ENCODE peak calls at places on chromosome 21, in eight cellular contexts. One of them, this sample, is unnamed.

GRCh38 chr21:34836103-34836932 is 167.5 kb downstream of the CLIC6 start:
- DNase-seq in prostate gland: no peak
- DNase-seq in fibroblast of pulmonary artery: peak; percentile 99
- DNase-seq in fibroblast of lung: peak; percentile 100
- DNase-seq in stomach: peak; percentile 71
- DNase-seq in psoas muscle: peak; percentile 85
- DNase-seq in fibroblast of the aortic adventitia: peak; percentile 99
- DNase-seq in CD8-positive, alpha-beta T cell: no peak
- DNase-seq in this sample: peak; percentile 98

GRCh38 chr21:45152265-45152746 is 77.9 kb downstream of the ADARB1 start:
- DNase-seq in prostate gland: no peak
- DNase-seq in fibroblast of lung: no peak
- DNase-seq in stomach: peak; percentile 31
- DNase-seq in psoas muscle: no peak
- DNase-seq in CD8-positive, alpha-beta T cell: peak; percentile 47
- DNase-seq in fibroblast of the aortic adventitia: no peak
- DNase-seq in fibroblast of pulmonary artery: no peak
- DNase-seq in this sample: no peak

GRCh38 chr21:19340303-19340702 is 936.7 kb upstream of the TMPRSS15 start:
- DNase-seq in fibroblast of lung: no peak
- DNase-seq in CD8-positive, alpha-beta T cell: no peak
- DNase-seq in prostate gland: no peak
- DNase-seq in fibroblast of pulmonary artery: no peak
- DNase-seq in fibroblast of the aortic adventitia: no peak
- DNase-seq in stomach: no peak
- DNase-seq in psoas muscle: no peak
- DNase-seq in this sample: no peak

GRCh38 chr21:41927727-41928409 is 25.9 kb downstream of the C2CD2 start:
- DNase-seq in psoas muscle: no peak
- DNase-seq in fibroblast of lung: no peak
- DNase-seq in stomach: no peak
- DNase-seq in fibroblast of pulmonary artery: no peak
- DNase-seq in CD8-positive, alpha-beta T cell: no peak
- DNase-seq in fibroblast of the aortic adventitia: no peak
- DNase-seq in prostate gland: no peak
- DNase-seq in this sample: no peak

GRCh38 chr21:19995253-19995652 is 1003.0 kb upstream of the NCAM2 start:
- DNase-seq in psoas muscle: no peak
- DNase-seq in fibroblast of pulmonary artery: no peak
- DNase-seq in CD8-positive, alpha-beta T cell: no peak
- DNase-seq in fibroblast of the aortic adventitia: no peak
- DNase-seq in prostate gland: no peak
- DNase-seq in fibroblast of lung: no peak
- DNase-seq in stomach: no peak
- DNase-seq in this sample: no peak

GRCh38 chr21:32753818-32754610 is 17.5 kb downstream of the PAXBP1 start:
- DNase-seq in psoas muscle: no peak
- DNase-seq in prostate gland: no peak
- DNase-seq in CD8-positive, alpha-beta T cell: no peak
- DNase-seq in stomach: no peak
- DNase-seq in fibroblast of pulmonary artery: no peak
- DNase-seq in fibroblast of the aortic adventitia: no peak
- DNase-seq in fibroblast of lung: no peak
- DNase-seq in this sample: no peak

GRCh38 chr21:23936224-23936623 is 1671.1 kb downstream of the MRPL39 start:
- DNase-seq in psoas muscle: no peak
- DNase-seq in prostate gland: no peak
- DNase-seq in fibroblast of the aortic adventitia: peak; percentile 25
- DNase-seq in fibroblast of lung: peak; percentile 50
- DNase-seq in CD8-positive, alpha-beta T cell: no peak
- DNase-seq in stomach: no peak
- DNase-seq in fibroblast of pulmonary artery: peak; percentile 33
- DNase-seq in this sample: peak; percentile 44

GRCh38 chr21:44943686-44944550 is 4.1 kb downstream of the SLX9 start:
- DNase-seq in psoas muscle: peak; percentile 42
- DNase-seq in stomach: no peak
- DNase-seq in CD8-positive, alpha-beta T cell: no peak
- DNase-seq in prostate gland: no peak
- DNase-seq in fibroblast of lung: no peak
- DNase-seq in fibroblast of the aortic adventitia: no peak
- DNase-seq in fibroblast of pulmonary artery: no peak
- DNase-seq in this sample: no peak

GRCh38 chr21:42469272-42469671 is 26.8 kb downstream of the RSPH1 start:
- DNase-seq in prostate gland: no peak
- DNase-seq in CD8-positive, alpha-beta T cell: no peak
- DNase-seq in fibroblast of pulmonary artery: no peak
- DNase-seq in psoas muscle: no peak
- DNase-seq in stomach: no peak
- DNase-seq in fibroblast of the aortic adventitia: no peak
- DNase-seq in fibroblast of lung: no peak
- DNase-seq in this sample: no peak

GRCh38 chr21:45612096-45613019 is 31.2 kb upstream of the PCBP3 start:
- DNase-seq in fibroblast of lung: peak; percentile 89
- DNase-seq in fibroblast of the aortic adventitia: peak; percentile 50
- DNase-seq in psoas muscle: no peak
- DNase-seq in stomach: no peak
- DNase-seq in prostate gland: no peak
- DNase-seq in fibroblast of pulmonary artery: peak; percentile 82
- DNase-seq in CD8-positive, alpha-beta T cell: no peak
- DNase-seq in this sample: peak; percentile 88

GRCh38 chr21:44911066-44911383 is 9.7 kb downstream of the ITGB2 start:
- DNase-seq in psoas muscle: no peak
- DNase-seq in stomach: no peak
- DNase-seq in fibroblast of pulmonary artery: no peak
- DNase-seq in prostate gland: no peak
- DNase-seq in CD8-positive, alpha-beta T cell: no peak
- DNase-seq in fibroblast of lung: no peak
- DNase-seq in fibroblast of the aortic adventitia: no peak
- DNase-seq in this sample: no peak

GRCh38 chr21:37225440-37225839 is 41.7 kb downstream of the VPS26C start:
- DNase-seq in CD8-positive, alpha-beta T cell: peak; percentile 13
- DNase-seq in stomach: no peak
- DNase-seq in prostate gland: no peak
- DNase-seq in fibroblast of pulmonary artery: no peak
- DNase-seq in fibroblast of lung: no peak
- DNase-seq in fibroblast of the aortic adventitia: no peak
- DNase-seq in psoas muscle: no peak
- DNase-seq in this sample: no peak

GRCh38 chr21:25313891-25314646 is 293.2 kb downstream of the MRPL39 start:
- DNase-seq in fibroblast of lung: peak; percentile 70
- DNase-seq in fibroblast of pulmonary artery: peak; percentile 67
- DNase-seq in psoas muscle: no peak
- DNase-seq in stomach: no peak
- DNase-seq in CD8-positive, alpha-beta T cell: no peak
- DNase-seq in fibroblast of the aortic adventitia: peak; percentile 67
- DNase-seq in prostate gland: no peak
- DNase-seq in this sample: peak; percentile 51

GRCh38 chr21:46294647-46295176 is 8.6 kb downstream of the YBEY start:
- DNase-seq in fibroblast of the aortic adventitia: peak; percentile 52
- DNase-seq in CD8-positive, alpha-beta T cell: no peak
- DNase-seq in prostate gland: no peak
- DNase-seq in stomach: no peak
- DNase-seq in psoas muscle: no peak
- DNase-seq in fibroblast of lung: peak; percentile 37
- DNase-seq in fibroblast of pulmonary artery: peak; percentile 55
- DNase-seq in this sample: peak; percentile 47

GRCh38 chr21:41846536-41846935 is 32.6 kb downstream of the PRDM15 start:
- DNase-seq in fibroblast of the aortic adventitia: no peak
- DNase-seq in fibroblast of lung: no peak
- DNase-seq in stomach: no peak
- DNase-seq in prostate gland: no peak
- DNase-seq in CD8-positive, alpha-beta T cell: no peak
- DNase-seq in fibroblast of pulmonary artery: no peak
- DNase-seq in psoas muscle: no peak
- DNase-seq in this sample: no peak

GRCh38 chr21:41564871-41565281 is 56.9 kb upstream of the TMPRSS2 start:
- DNase-seq in psoas muscle: no peak
- DNase-seq in CD8-positive, alpha-beta T cell: no peak
- DNase-seq in fibroblast of the aortic adventitia: peak; percentile 4
- DNase-seq in stomach: peak; percentile 58
- DNase-seq in fibroblast of lung: no peak
- DNase-seq in fibroblast of pulmonary artery: peak; percentile 76
- DNase-seq in prostate gland: no peak
- DNase-seq in this sample: peak; percentile 86

GRCh38 chr21:44199448-44199847 is 41.3 kb downstream of the ICOSLG start:
- DNase-seq in fibroblast of lung: no peak
- DNase-seq in prostate gland: no peak
- DNase-seq in stomach: peak; percentile 28
- DNase-seq in fibroblast of pulmonary artery: no peak
- DNase-seq in CD8-positive, alpha-beta T cell: no peak
- DNase-seq in psoas muscle: no peak
- DNase-seq in fibroblast of the aortic adventitia: no peak
- DNase-seq in this sample: no peak

GRCh38 chr21:46188226-46189212 is 4.3 kb upstream of the SPATC1L start:
- DNase-seq in fibroblast of lung: peak; percentile 44
- DNase-seq in fibroblast of pulmonary artery: peak; percentile 85
- DNase-seq in fibroblast of the aortic adventitia: peak; percentile 45
- DNase-seq in psoas muscle: peak; percentile 76
- DNase-seq in prostate gland: peak; percentile 82
- DNase-seq in stomach: no peak
- DNase-seq in CD8-positive, alpha-beta T cell: no peak
- DNase-seq in this sample: peak; percentile 85

GRCh38 chr21:44666401-44667320 is at the start of gene KRTAP12-2:
- DNase-seq in stomach: no peak
- DNase-seq in psoas muscle: no peak
- DNase-seq in prostate gland: no peak
- DNase-seq in CD8-positive, alpha-beta T cell: no peak
- DNase-seq in fibroblast of pulmonary artery: no peak
- DNase-seq in fibroblast of lung: no peak
- DNase-seq in fibroblast of the aortic adventitia: no peak
- DNase-seq in this sample: no peak

GRCh38 chr21:33492571-33492970 is 1.1 kb upstream of the DNAJC28 start:
- DNase-seq in fibroblast of lung: peak; percentile 76
- DNase-seq in psoas muscle: no peak
- DNase-seq in prostate gland: no peak
- DNase-seq in fibroblast of the aortic adventitia: peak; percentile 60
- DNase-seq in stomach: no peak
- DNase-seq in CD8-positive, alpha-beta T cell: no peak
- DNase-seq in fibroblast of pulmonary artery: peak; percentile 89
- DNase-seq in this sample: peak; percentile 84

GRCh38 chr21:42980312-42980958 is 6.1 kb downstream of the PKNOX1 start:
- DNase-seq in fibroblast of the aortic adventitia: no peak
- DNase-seq in CD8-positive, alpha-beta T cell: no peak
- DNase-seq in psoas muscle: no peak
- DNase-seq in fibroblast of pulmonary artery: no peak
- DNase-seq in fibroblast of lung: no peak
- DNase-seq in stomach: no peak
- DNase-seq in prostate gland: no peak
- DNase-seq in this sample: no peak

DNA sequence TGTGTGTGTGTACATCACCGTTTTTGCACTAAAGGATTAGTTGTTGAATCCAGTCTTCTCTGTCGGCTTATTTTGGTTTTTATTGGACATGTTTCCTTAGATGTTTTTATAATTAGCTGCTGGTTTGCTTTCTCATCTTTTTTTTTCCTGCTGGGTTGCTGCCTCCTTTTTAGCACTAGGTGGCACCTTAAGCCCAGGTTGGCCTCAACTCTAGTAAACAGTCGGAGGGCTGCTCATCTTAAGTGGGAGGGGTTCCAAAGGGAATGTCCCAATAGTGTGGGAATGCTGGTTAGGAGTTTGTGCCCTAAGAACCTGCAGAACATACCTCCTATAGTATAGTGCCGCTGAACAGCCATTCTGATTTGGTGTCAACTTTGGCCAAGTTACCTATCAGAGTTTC is 570.1 kb upstream of the CXADR start:
- DNase-seq in prostate gland: no peak
- DNase-seq in CD8-positive, alpha-beta T cell: no peak
- DNase-seq in fibroblast of pulmonary artery: peak; percentile 24
- DNase-seq in fibroblast of lung: peak; percentile 37
- DNase-seq in psoas muscle: no peak
- DNase-seq in fibroblast of the aortic adventitia: peak; percentile 15
- DNase-seq in stomach: no peak
- DNase-seq in this sample: peak; percentile 27
- TF ChIP-seq CTCF in prostate gland: peak; percentile 40
- TF ChIP-seq CTCF in CD8-positive, alpha-beta T cell: no peak
- TF ChIP-seq CTCF in fibroblast of pulmonary artery: peak; percentile 30
- TF ChIP-seq CTCF in fibroblast of lung: peak; percentile 30
- TF ChIP-seq CTCF in psoas muscle: no peak
- TF ChIP-seq CTCF in fibroblast of the aortic adventitia: peak; percentile 28
- TF ChIP-seq CTCF in stomach: no peak
- TF ChIP-seq CTCF in this sample: peak; percentile 36

DNA sequence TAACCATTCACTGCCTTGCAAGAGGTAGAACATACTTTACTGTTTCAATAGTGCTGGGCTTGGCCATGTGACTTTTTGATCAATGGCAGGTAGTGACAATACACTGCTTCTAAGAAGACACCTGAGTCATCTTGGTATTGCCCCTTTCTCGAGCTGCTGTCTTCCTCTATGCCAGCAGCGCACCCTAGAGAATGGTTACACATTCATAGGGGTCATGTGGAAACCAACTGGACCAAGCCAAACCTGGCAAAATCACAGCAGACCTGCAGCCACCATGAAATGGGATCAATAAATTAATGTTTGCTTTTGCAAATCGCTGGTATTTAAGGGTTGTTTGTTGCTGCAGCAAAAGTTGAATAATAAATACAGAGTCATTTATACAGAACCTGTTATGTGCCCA is 122.3 kb downstream of the GRIK1 start:
- DNase-seq in fibroblast of the aortic adventitia: no peak
- DNase-seq in fibroblast of pulmonary artery: no peak
- DNase-seq in fibroblast of lung: no peak
- DNase-seq in psoas muscle: no peak
- DNase-seq in stomach: no peak
- DNase-seq in prostate gland: no peak
- DNase-seq in CD8-positive, alpha-beta T cell: no peak
- DNase-seq in this sample: no peak
- TF ChIP-seq CTCF in fibroblast of the aortic adventitia: no peak
- TF ChIP-seq CTCF in fibroblast of pulmonary artery: no peak
- TF ChIP-seq CTCF in fibroblast of lung: no peak
- TF ChIP-seq CTCF in psoas muscle: no peak
- TF ChIP-seq CTCF in stomach: no peak
- TF ChIP-seq CTCF in prostate gland: no peak
- TF ChIP-seq CTCF in CD8-positive, alpha-beta T cell: no peak
- TF ChIP-seq CTCF in this sample: no peak

DNA sequence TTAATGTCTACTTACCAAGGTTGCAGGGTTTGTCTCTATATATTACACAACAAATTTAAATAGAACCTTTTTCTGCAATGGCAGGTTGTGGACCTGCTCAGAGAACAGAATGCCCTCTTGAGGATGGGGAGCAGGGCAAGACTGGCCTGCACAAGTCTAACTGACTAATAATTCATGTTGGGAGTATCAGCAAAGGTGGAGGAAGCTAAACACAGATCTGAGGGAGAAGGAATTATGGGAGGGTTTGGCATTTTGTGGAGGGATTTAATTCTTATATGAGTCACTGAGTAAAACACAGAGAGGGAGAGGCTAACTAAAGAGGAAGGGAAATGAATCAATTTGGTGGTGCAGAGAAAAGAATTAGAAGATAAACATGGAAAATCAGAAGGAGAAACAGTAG is 40.0 kb downstream of the CLDN17 start:
- DNase-seq in psoas muscle: no peak
- DNase-seq in fibroblast of pulmonary artery: no peak
- DNase-seq in fibroblast of the aortic adventitia: no peak
- DNase-seq in fibroblast of lung: no peak
- DNase-seq in CD8-positive, alpha-beta T cell: no peak
- DNase-seq in stomach: no peak
- DNase-seq in prostate gland: no peak
- DNase-seq in this sample: no peak
- TF ChIP-seq CTCF in psoas muscle: no peak
- TF ChIP-seq CTCF in fibroblast of pulmonary artery: no peak
- TF ChIP-seq CTCF in fibroblast of the aortic adventitia: no peak
- TF ChIP-seq CTCF in fibroblast of lung: no peak
- TF ChIP-seq CTCF in CD8-positive, alpha-beta T cell: no peak
- TF ChIP-seq CTCF in stomach: no peak
- TF ChIP-seq CTCF in prostate gland: no peak
- TF ChIP-seq CTCF in this sample: no peak

GRCh38 chr21:15254111-15254510 is 189.3 kb upstream of the NRIP1 start:
- DNase-seq in fibroblast of pulmonary artery: no peak
- DNase-seq in fibroblast of lung: no peak
- DNase-seq in fibroblast of the aortic adventitia: no peak
- DNase-seq in prostate gland: no peak
- DNase-seq in stomach: no peak
- DNase-seq in psoas muscle: no peak
- DNase-seq in CD8-positive, alpha-beta T cell: no peak
- DNase-seq in this sample: no peak
- TF ChIP-seq CTCF in fibroblast of pulmonary artery: no peak
- TF ChIP-seq CTCF in fibroblast of lung: no peak
- TF ChIP-seq CTCF in fibroblast of the aortic adventitia: no peak
- TF ChIP-seq CTCF in prostate gland: no peak
- TF ChIP-seq CTCF in stomach: no peak
- TF ChIP-seq CTCF in psoas muscle: no peak
- TF ChIP-seq CTCF in CD8-positive, alpha-beta T cell: no peak
- TF ChIP-seq CTCF in this sample: no peak

This sample was measured in cardiac fibroblast.